ENCODE peak calls at places on chromosomes 11 and 22, in six cellular contexts. I, O, P, F, H and A are unnamed samples.

GRCh38 chr22:31496735-31497146 is 405 bp downstream of the SFI1 start:
- DNase-seq in I (no peak), O (peak; percentile 53), P (no peak), F (peak; percentile 6), H (no peak), A (peak; percentile 32)

GRCh38 chr22:29916007-29916544 is 33.1 kb downstream of the MTMR3 start:
- DNase-seq in I (no peak), O (no peak), P (peak; percentile 40), F (no peak), H (no peak), A (no peak)

GRCh38 chr22:18076060-18076497 is 1.7 kb upstream of the PEX26 start:
- DNase-seq in I (peak; percentile 93), O (peak; percentile 65), P (peak; percentile 91), F (peak; percentile 84), H (no peak), A (peak; percentile 93)

GRCh38 chr11:71428861-71429435 is 19.2 kb downstream of the DHCR7 start:
- DNase-seq in I (no peak), O (no peak), P (no peak), F (no peak), H (no peak), A (no peak)

GRCh38 chr11:27646051-27646818 is 54.0 kb downstream of the BDNF start:
- DNase-seq in I (no peak), O (no peak), P (peak; percentile 49), F (no peak), H (no peak), A (no peak)

GRCh38 chr22:20145832-20146223 is 5.0 kb downstream of the CCDC188 start:
- DNase-seq in I (no peak), O (no peak), P (no peak), F (no peak), H (no peak), A (no peak)

GRCh38 chr11:27700351-27701261 is at the start of gene BDNF:
- DNase-seq in I (no peak), O (no peak), P (peak; percentile 60), F (peak; percentile 78), H (no peak), A (no peak)

GRCh38 chr22:45179276-45180049 is 15.7 kb downstream of the NUP50 start:
- DNase-seq in I (no peak), O (peak; percentile 41), P (no peak), F (no peak), H (no peak), A (no peak)

GRCh38 chr22:20750461-20751184 is 23.3 kb upstream of the SERPIND1 start:
- DNase-seq in I (peak; percentile 8), O (no peak), P (peak; percentile 90), F (peak; percentile 92), H (no peak), A (peak; percentile 66)

GRCh38 chr22:30324008-30324730 is 2.6 kb downstream of the TBC1D10A start:
- DNase-seq in I (no peak), O (peak; percentile 71), P (peak; percentile 47), F (peak; percentile 83), H (no peak), A (no peak)

GRCh38 chr11:117691501-117691900 is 105.5 kb downstream of the DSCAML1 start:
- DNase-seq in I (no peak), O (no peak), P (no peak), F (no peak), H (no peak), A (no peak)

GRCh38 chr22:30386608-30386959 is 627 bp downstream of the RNF215 start:
- DNase-seq in I (no peak), O (no peak), P (no peak), F (no peak), H (no peak), A (no peak)

GRCh38 chr22:50620861-50621490 is 7.0 kb downstream of the ARSA start:
- DNase-seq in I (no peak), O (peak; percentile 88), P (no peak), F (no peak), H (no peak), A (no peak)

GRCh38 chr22:47090591-47091240 is 328.3 kb downstream of the TBC1D22A start:
- DNase-seq in I (no peak), O (no peak), P (peak; percentile 60), F (peak; percentile 24), H (no peak), A (no peak)

GRCh38 chr11:44611687-44612437 is 46.4 kb downstream of the CD82 start:
- DNase-seq in I (no peak), O (peak; percentile 74), P (no peak), F (no peak), H (no peak), A (no peak)

GRCh38 chr11:66559141-66559861 is 9.1 kb downstream of the CTSF start:
- DNase-seq in I (no peak), O (no peak), P (no peak), F (peak; percentile 35), H (no peak), A (no peak)

GRCh38 chr22:45880732-45881523 is 96.0 kb downstream of the WNT7B start:
- DNase-seq in I (no peak), O (no peak), P (no peak), F (no peak), H (no peak), A (no peak)

GRCh38 chr11:47235163-47235562 is 13.5 kb downstream of the ACP2 start:
- DNase-seq in I (no peak), O (no peak), P (no peak), F (no peak), H (no peak), A (no peak)

GRCh38 chr11:6610591-6610990 is 1.4 kb downstream of the TAF10 start:
- DNase-seq in I (no peak), O (no peak), P (no peak), F (no peak), H (no peak), A (no peak)

GRCh38 chr11:820655-821512 is 2.2 kb downstream of the PNPLA2 start:
- DNase-seq in I (no peak), O (no peak), P (peak; percentile 56), F (peak; percentile 93), H (no peak), A (no peak)

GRCh38 chr11:115462004-115462541 is 42.1 kb downstream of the CADM1 start:
- DNase-seq in I (peak; percentile 20), O (no peak), P (peak; percentile 0), F (no peak), H (no peak), A (no peak)

GRCh38 chr11:48001438-48002021 is 21.2 kb downstream of the PTPRJ start:
- DNase-seq in I (no peak), O (peak; percentile 95), P (peak; percentile 94), F (peak; percentile 42), H (no peak), A (no peak)

GRCh38 chr22:42623301-42623751 is 8.6 kb upstream of the POLDIP3 start:
- DNase-seq in I (no peak), O (no peak), P (no peak), F (no peak), H (no peak), A (no peak)

GRCh38 chr11:9562716-9563115 is 10.8 kb upstream of the WEE1 start:
- DNase-seq in I (no peak), O (no peak), P (no peak), F (no peak), H (no peak), A (no peak)

GRCh38 chr11:95596011-95596489 is 193.5 kb downstream of the FAM76B start:
- DNase-seq in I (no peak), O (no peak), P (peak; percentile 39), F (peak; percentile 24), H (no peak), A (no peak)

GRCh38 chr22:18110194-18110943 is at the start of gene TUBA8:
- DNase-seq in I (no peak), O (peak; percentile 20), P (peak; percentile 16), F (peak; percentile 47), H (no peak), A (peak; percentile 10)

GRCh38 chr11:69848196-69848595 is 29.0 kb upstream of the FGF3 start:
- DNase-seq in I (no peak), O (no peak), P (peak; percentile 32), F (no peak), H (no peak), A (no peak)

GRCh38 chr22:31400023-31400397 is 606 bp downstream of the DRG1 start:
- DNase-seq in I (no peak), O (no peak), P (peak; percentile 35), F (peak; percentile 25), H (no peak), A (peak; percentile 30)

GRCh38 chr11:749731-750130 is 2.5 kb downstream of the TALDO1 start:
- DNase-seq in I (no peak), O (no peak), P (no peak), F (no peak), H (no peak), A (no peak)

GRCh38 chr11:29669336-29669735 is 347.5 kb downstream of the KCNA4 start:
- DNase-seq in I (no peak), O (no peak), P (no peak), F (no peak), H (no peak), A (no peak)

GRCh38 chr22:43825651-43826050 is 13.5 kb upstream of the EFCAB6 start:
- DNase-seq in I (no peak), O (no peak), P (no peak), F (no peak), H (no peak), A (no peak)

GRCh38 chr11:70303070-70303469 is 32.6 kb downstream of the PPFIA1 start:
- DNase-seq in I (no peak), O (no peak), P (peak; percentile 73), F (peak; percentile 89), H (no peak), A (no peak)

GRCh38 chr11:112297248-112297866 is 36.7 kb upstream of the PLET1 start:
- DNase-seq in I (no peak), O (peak; percentile 48), P (no peak), F (no peak), H (no peak), A (no peak)

GRCh38 chr11:18492888-18493287 is 33.9 kb downstream of the TSG101 start:
- DNase-seq in I (no peak), O (no peak), P (no peak), F (no peak), H (no peak), A (no peak)

GRCh38 chr11:109184376-109184775 is 237.6 kb upstream of the C11orf87 start:
- DNase-seq in I (no peak), O (no peak), P (no peak), F (no peak), H (no peak), A (no peak)

GRCh38 chr11:75118577-75118976 is 21.9 kb upstream of the OR2AT4 start:
- DNase-seq in I (no peak), O (no peak), P (no peak), F (no peak), H (no peak), A (no peak)

GRCh38 chr11:111944651-111945051 is 7.5 kb downstream of the DIXDC1 start:
- DNase-seq in I (no peak), O (no peak), P (peak; percentile 83), F (peak; percentile 81), H (no peak), A (no peak)

GRCh38 chr11:79437274-79437980 is 3.4 kb downstream of the TENM4 start:
- DNase-seq in I (peak; percentile 21), O (no peak), P (peak; percentile 57), F (peak; percentile 79), H (no peak), A (peak; percentile 31)